ENCODE peak calls at places on chromosomes 2 and 18, in five cellular contexts. I, U, Y, O and L are unnamed samples.

GRCh38 chr2:8488001-8488738 is 193.7 kb upstream of the ID2 start:
- DNase-seq in I (no peak), U (peak), Y (peak), O (no peak), L (no peak)

GRCh38 chr2:223601932-223602676 is at the start of gene SCG2:
- DNase-seq in I (peak), U (peak), Y (peak), O (peak), L (peak)

GRCh38 chr2:82283075-82283474 is 1978.5 kb upstream of the LRRTM1 start:
- DNase-seq in I (no peak), U (no peak), Y (no peak), O (no peak), L (no peak)

GRCh38 chr2:61632276-61633169 is 94.4 kb upstream of the XPO1 start:
- DNase-seq in I (no peak), U (no peak), Y (peak), O (no peak), L (no peak)

GRCh38 chr2:9639740-9640337 is 9.0 kb upstream of the YWHAQ start:
- DNase-seq in I (no peak), U (no peak), Y (no peak), O (no peak), L (no peak)

GRCh38 chr2:190858817-190859216 is 21.8 kb upstream of the GLS start:
- DNase-seq in I (no peak), U (peak), Y (peak), O (no peak), L (no peak)

GRCh38 chr2:29106980-29107388 is 8.2 kb upstream of the CLIP4 start:
- DNase-seq in I (no peak), U (no peak), Y (peak), O (no peak), L (no peak)

GRCh38 chr2:235043762-235044500 is 92.1 kb downstream of the SH3BP4 start:
- DNase-seq in I (no peak), U (no peak), Y (no peak), O (no peak), L (no peak)

GRCh38 chr2:38876407-38876806 is 631 bp downstream of the MORN2 start:
- DNase-seq in I (no peak), U (no peak), Y (no peak), O (peak), L (no peak)

GRCh38 chr2:240179186-240179815 is 38.8 kb upstream of the OTOS start:
- DNase-seq in I (no peak), U (no peak), Y (no peak), O (no peak), L (no peak)

GRCh38 chr18:79869591-79870368 is 72.0 kb downstream of the KCNG2 start:
- DNase-seq in I (peak), U (no peak), Y (no peak), O (no peak), L (no peak)

GRCh38 chr18:22286576-22286975 is 117.2 kb downstream of the GATA6 start:
- DNase-seq in I (no peak), U (peak), Y (peak), O (peak), L (no peak)

GRCh38 chr2:64695656-64696310 is 42.1 kb upstream of the SERTAD2 start:
- DNase-seq in I (no peak), U (peak), Y (peak), O (no peak), L (no peak)

GRCh38 chr2:171044416-171044815 is 115.4 kb downstream of the GORASP2 start:
- DNase-seq in I (no peak), U (no peak), Y (no peak), O (no peak), L (no peak)

GRCh38 chr18:54671291-54671881 is 80.3 kb downstream of the DYNAP start:
- DNase-seq in I (no peak), U (peak), Y (peak), O (peak), L (no peak)

GRCh38 chr2:241931084-241931975 is 61.8 kb downstream of the RTP5 start:
- DNase-seq in I (no peak), U (no peak), Y (no peak), O (no peak), L (no peak)

GRCh38 chr2:228581731-228582130 is 400.2 kb upstream of the SPHKAP start:
- DNase-seq in I (no peak), U (no peak), Y (no peak), O (no peak), L (no peak)

GRCh38 chr2:107817378-107817777 is 9.3 kb upstream of the RGPD4 start:
- DNase-seq in I (no peak), U (no peak), Y (no peak), O (no peak), L (no peak)

GRCh38 chr2:18871430-18871829 is 282.1 kb upstream of the NT5C1B start:
- DNase-seq in I (no peak), U (no peak), Y (no peak), O (peak), L (no peak)

GRCh38 chr2:185372188-185372587 is 366.4 kb upstream of the FSIP2 start:
- DNase-seq in I (no peak), U (no peak), Y (no peak), O (peak), L (no peak)

GRCh38 chr2:157722580-157723234 is 94.0 kb upstream of the ACVR1C start:
- DNase-seq in I (no peak), U (no peak), Y (no peak), O (no peak), L (no peak)

GRCh38 chr2:151952691-151953456 is 124.7 kb upstream of the ARL5A start:
- DNase-seq in I (no peak), U (no peak), Y (no peak), O (no peak), L (no peak)